ENCODE peak calls at places on chromosomes 3 and 15, in seven cellular contexts. One of them, this sample, is unnamed.

GRCh38 chr3:18870642-18871041 is 277.7 kb upstream of the KCNH8 start:
- ATAC-seq in left lobe of liver: no peak
- ATAC-seq in activated CD8-positive, alpha-beta T cell treated with anti-CD3 and anti-CD28 coated beads, Interleukin-2, amount 10 ng/mL, durations not matched to agents 7 days and 5 days: no peak
- ATAC-seq in PC-3: peak
- ATAC-seq in SK-N-SH treated with all-trans-retinoic acid at 6 μM for 48 hours: peak
- ATAC-seq in heart left ventricle: no peak
- ATAC-seq in activated naive CD4-positive, alpha-beta T cell treated with anti-CD3 and anti-CD28 coated beads, Interleukin-2, amount 50 U/mL, for 72 hours: peak
- ATAC-seq in this sample: no peak

GRCh38 chr3:30502742-30503073 is 103.7 kb upstream of the TGFBR2 start:
- ATAC-seq in SK-N-SH treated with all-trans-retinoic acid at 6 μM for 48 hours: no peak
- ATAC-seq in activated CD8-positive, alpha-beta T cell treated with anti-CD3 and anti-CD28 coated beads, Interleukin-2, amount 10 ng/mL, durations not matched to agents 7 days and 5 days: no peak
- ATAC-seq in activated naive CD4-positive, alpha-beta T cell treated with anti-CD3 and anti-CD28 coated beads, Interleukin-2, amount 50 U/mL, for 72 hours: peak
- ATAC-seq in PC-3: peak
- ATAC-seq in left lobe of liver: no peak
- ATAC-seq in heart left ventricle: no peak
- ATAC-seq in this sample: peak

GRCh38 chr3:102536479-102536878 is 101.7 kb downstream of the ZPLD1 start:
- ATAC-seq in SK-N-SH treated with all-trans-retinoic acid at 6 μM for 48 hours: peak
- ATAC-seq in PC-3: peak
- ATAC-seq in heart left ventricle: no peak
- ATAC-seq in activated CD8-positive, alpha-beta T cell treated with anti-CD3 and anti-CD28 coated beads, Interleukin-2, amount 10 ng/mL, durations not matched to agents 7 days and 5 days: no peak
- ATAC-seq in activated naive CD4-positive, alpha-beta T cell treated with anti-CD3 and anti-CD28 coated beads, Interleukin-2, amount 50 U/mL, for 72 hours: peak
- ATAC-seq in left lobe of liver: peak
- ATAC-seq in this sample: peak

GRCh38 chr3:53493618-53493996 is 804 bp upstream of the CACNA1D start:
- ATAC-seq in heart left ventricle: no peak
- ATAC-seq in left lobe of liver: peak
- ATAC-seq in SK-N-SH treated with all-trans-retinoic acid at 6 μM for 48 hours: no peak
- ATAC-seq in activated naive CD4-positive, alpha-beta T cell treated with anti-CD3 and anti-CD28 coated beads, Interleukin-2, amount 50 U/mL, for 72 hours: no peak
- ATAC-seq in PC-3: no peak
- ATAC-seq in activated CD8-positive, alpha-beta T cell treated with anti-CD3 and anti-CD28 coated beads, Interleukin-2, amount 10 ng/mL, durations not matched to agents 7 days and 5 days: no peak
- ATAC-seq in this sample: no peak

GRCh38 chr3:133547432-133548041 is 25.9 kb upstream of the CDV3 start:
- ATAC-seq in activated naive CD4-positive, alpha-beta T cell treated with anti-CD3 and anti-CD28 coated beads, Interleukin-2, amount 50 U/mL, for 72 hours: no peak
- ATAC-seq in SK-N-SH treated with all-trans-retinoic acid at 6 μM for 48 hours: peak
- ATAC-seq in PC-3: peak
- ATAC-seq in left lobe of liver: peak
- ATAC-seq in heart left ventricle: peak
- ATAC-seq in activated CD8-positive, alpha-beta T cell treated with anti-CD3 and anti-CD28 coated beads, Interleukin-2, amount 10 ng/mL, durations not matched to agents 7 days and 5 days: no peak
- ATAC-seq in this sample: peak

GRCh38 chr3:197471221-197472010 is 84.4 kb downstream of the BDH1 start:
- ATAC-seq in left lobe of liver: peak
- ATAC-seq in heart left ventricle: no peak
- ATAC-seq in SK-N-SH treated with all-trans-retinoic acid at 6 μM for 48 hours: no peak
- ATAC-seq in activated CD8-positive, alpha-beta T cell treated with anti-CD3 and anti-CD28 coated beads, Interleukin-2, amount 10 ng/mL, durations not matched to agents 7 days and 5 days: no peak
- ATAC-seq in activated naive CD4-positive, alpha-beta T cell treated with anti-CD3 and anti-CD28 coated beads, Interleukin-2, amount 50 U/mL, for 72 hours: no peak
- ATAC-seq in PC-3: no peak
- ATAC-seq in this sample: no peak

GRCh38 chr3:188043891-188044290 is 110.1 kb upstream of the LPP start:
- ATAC-seq in left lobe of liver: no peak
- ATAC-seq in heart left ventricle: no peak
- ATAC-seq in PC-3: no peak
- ATAC-seq in SK-N-SH treated with all-trans-retinoic acid at 6 μM for 48 hours: no peak
- ATAC-seq in activated naive CD4-positive, alpha-beta T cell treated with anti-CD3 and anti-CD28 coated beads, Interleukin-2, amount 50 U/mL, for 72 hours: peak
- ATAC-seq in activated CD8-positive, alpha-beta T cell treated with anti-CD3 and anti-CD28 coated beads, Interleukin-2, amount 10 ng/mL, durations not matched to agents 7 days and 5 days: peak
- ATAC-seq in this sample: no peak

GRCh38 chr3:171846594-171846993 is 3.4 kb downstream of the TMEM212 start:
- ATAC-seq in left lobe of liver: no peak
- ATAC-seq in activated naive CD4-positive, alpha-beta T cell treated with anti-CD3 and anti-CD28 coated beads, Interleukin-2, amount 50 U/mL, for 72 hours: peak
- ATAC-seq in heart left ventricle: no peak
- ATAC-seq in activated CD8-positive, alpha-beta T cell treated with anti-CD3 and anti-CD28 coated beads, Interleukin-2, amount 10 ng/mL, durations not matched to agents 7 days and 5 days: peak
- ATAC-seq in PC-3: no peak
- ATAC-seq in SK-N-SH treated with all-trans-retinoic acid at 6 μM for 48 hours: no peak
- ATAC-seq in this sample: no peak

GRCh38 chr15:49895337-49896223 is 223.5 kb downstream of the ATP8B4 start:
- ATAC-seq in SK-N-SH treated with all-trans-retinoic acid at 6 μM for 48 hours: no peak
- ATAC-seq in left lobe of liver: peak
- ATAC-seq in activated naive CD4-positive, alpha-beta T cell treated with anti-CD3 and anti-CD28 coated beads, Interleukin-2, amount 50 U/mL, for 72 hours: no peak
- ATAC-seq in heart left ventricle: no peak
- ATAC-seq in PC-3: no peak
- ATAC-seq in activated CD8-positive, alpha-beta T cell treated with anti-CD3 and anti-CD28 coated beads, Interleukin-2, amount 10 ng/mL, durations not matched to agents 7 days and 5 days: no peak
- ATAC-seq in this sample: no peak

This sample was measured in esophagus mucosa.